ENCODE peak calls at places on chromosomes 1 and 21, in five cellular contexts. R is SJSA1; Y is NCI-H460; X is stimulated activated CD4-positive, alpha-beta T cell treated with anti-CD3 and anti-CD28 coated beads, Interleukin-1b, Interleukin-23, amount 100 ng/mL, for 24 hours; J is aorta. T is an unnamed sample.

GRCh38 chr1:58745666-58746065 is 38.2 kb downstream of the JUN start:
- DNase-seq in J (no peak), R (no peak), X (no peak), Y (no peak), T (no peak)

GRCh38 chr1:115173151-115173550 is 83.8 kb upstream of the TSPAN2 start:
- DNase-seq in J (no peak), X (no peak), Y (no peak), R (no peak), T (no peak)

GRCh38 chr1:54207287-54207686 is 7.3 kb downstream of the MRPL37 start:
- DNase-seq in X (no peak), Y (no peak), R (no peak), J (no peak), T (no peak)

GRCh38 chr1:161045749-161046573 is at the start of gene USF1:
- DNase-seq in J (peak), Y (peak), X (peak), R (peak), T (peak)

GRCh38 chr1:201999625-202000238 is 10.7 kb upstream of the ELF3 start:
- DNase-seq in X (no peak), R (no peak), J (no peak), Y (peak), T (no peak)

GRCh38 chr1:205594846-205595245 is 37.0 kb downstream of the ELK4 start:
- DNase-seq in J (no peak), Y (no peak), X (no peak), R (no peak), T (peak)

GRCh38 chr1:244163861-244164562 is 112.9 kb downstream of the ZBTB18 start:
- DNase-seq in Y (peak), X (no peak), J (no peak), R (peak), T (no peak)

GRCh38 chr1:240234477-240235225 is 143.0 kb downstream of the FMN2 start:
- DNase-seq in J (no peak), R (no peak), X (no peak), Y (no peak), T (no peak)

GRCh38 chr21:39630827-39631226 is 18.1 kb downstream of the B3GALT5 start:
- DNase-seq in Y (no peak), X (no peak), R (no peak), J (no peak), T (no peak)

GRCh38 chr1:228096416-228097332 is 6.5 kb downstream of the C1orf35 start:
- DNase-seq in R (no peak), Y (no peak), J (no peak), X (no peak), T (peak)

GRCh38 chr1:64323882-64324281 is 120.5 kb downstream of the UBE2U start:
- DNase-seq in Y (no peak), R (no peak), X (no peak), J (no peak), T (no peak)

GRCh38 chr1:42756956-42757891 is 9.6 kb downstream of the P3H1 start:
- DNase-seq in Y (peak), R (no peak), X (no peak), J (no peak), T (no peak)

GRCh38 chr1:145960468-145961108 is 2.8 kb upstream of the LIX1L start:
- DNase-seq in R (peak), Y (no peak), J (peak), X (no peak), T (peak)

GRCh38 chr1:239717097-239718051 is 331.0 kb downstream of the CHRM3 start:
- DNase-seq in J (no peak), R (no peak), Y (peak), X (no peak), T (no peak)

GRCh38 chr1:237562247-237562823 is 328.4 kb downstream of the ZP4 start:
- DNase-seq in J (no peak), Y (peak), R (no peak), X (no peak), T (no peak)

GRCh38 chr1:43463461-43463860 is 9.7 kb upstream of the HYI start:
- DNase-seq in J (no peak), R (no peak), X (no peak), Y (no peak), T (no peak)

GRCh38 chr1:245079021-245079609 is 75.7 kb upstream of the KIF26B start:
- DNase-seq in Y (peak), X (no peak), J (no peak), R (no peak), T (no peak)

GRCh38 chr1:22810378-22810777 is 99.7 kb downstream of the EPHB2 start:
- DNase-seq in R (no peak), X (no peak), J (peak), Y (no peak), T (no peak)

GRCh38 chr21:16193758-16194606 is 464.2 kb downstream of the USP25 start:
- DNase-seq in X (no peak), Y (peak), R (peak), J (peak), T (peak)

GRCh38 chr1:159054427-159054826 is 22.1 kb downstream of the AIM2 start:
- DNase-seq in R (no peak), X (no peak), Y (no peak), J (no peak), T (no peak)

GRCh38 chr21:25614441-25614840 is 7.2 kb upstream of the MRPL39 start:
- DNase-seq in J (no peak), R (no peak), X (no peak), Y (no peak), T (no peak)

GRCh38 chr21:43325968-43326367 is 101.0 kb downstream of the SIK1 start:
- DNase-seq in J (no peak), Y (no peak), R (no peak), X (no peak), T (no peak)

GRCh38 chr1:155000725-155001437 is 1.7 kb upstream of the ZBTB7B start:
- DNase-seq in R (peak), J (peak), Y (peak), X (peak), T (peak)

GRCh38 chr1:183932412-183932811 is 105.1 kb downstream of the COLGALT2 start:
- DNase-seq in Y (no peak), X (no peak), R (no peak), J (peak), T (peak)

GRCh38 chr1:155052412-155053400 is 1.6 kb downstream of the ADAM15 start:
- DNase-seq in Y (peak), R (no peak), X (no peak), J (no peak), T (no peak)

GRCh38 chr1:7121622-7121988 is 336.4 kb downstream of the CAMTA1 start:
- DNase-seq in X (no peak), J (peak), R (no peak), Y (no peak), T (no peak)

GRCh38 chr1:99553301-99553700 is 92.6 kb upstream of the PALMD start:
- DNase-seq in Y (no peak), J (no peak), X (no peak), R (no peak), T (no peak)

GRCh38 chr1:92159593-92159992 is 58.1 kb upstream of the C1orf146 start:
- DNase-seq in X (no peak), Y (no peak), J (no peak), R (no peak), T (no peak)

GRCh38 chr1:236394905-236395779 is 1.1 kb downstream of the EDARADD start:
- DNase-seq in J (no peak), Y (no peak), X (no peak), R (no peak), T (no peak)

GRCh38 chr1:10057305-10057704 is 24.5 kb downstream of the UBE4B start:
- DNase-seq in J (peak), Y (no peak), X (no peak), R (peak), T (peak)

GRCh38 chr1:64186138-64186897 is 17.1 kb upstream of the UBE2U start:
- DNase-seq in X (no peak), R (no peak), J (no peak), Y (no peak), T (no peak)

GRCh38 chr21:41228006-41228370 is 60.0 kb downstream of the BACE2 start:
- DNase-seq in R (no peak), Y (no peak), J (no peak), X (no peak), T (peak)

GRCh38 chr1:115230281-115230680 is 107.8 kb downstream of the NGF start:
- DNase-seq in X (no peak), Y (no peak), J (no peak), R (no peak), T (no peak)

GRCh38 chr1:6989506-6990159 is 204.4 kb downstream of the CAMTA1 start:
- DNase-seq in J (peak), X (no peak), Y (no peak), R (no peak), T (no peak)

GRCh38 chr21:15051652-15052554 is 12.9 kb downstream of the NRIP1 start:
- DNase-seq in Y (no peak), R (no peak), X (no peak), J (no peak), T (no peak)

T was measured in tibial artery.